ENCODE peak calls at places on chromosomes 12 and 14, in seven cellular contexts. P, O, Q, Y, B, H and D are unnamed samples.
A peak's percentile ranks its signal among the peaks of the same experiment; 100 is the strongest.

GRCh38 chr14:76770521-76771431 is 9.5 kb downstream of the VASH1 start:
- DNase-seq in Q (no peak), B (peak; percentile 41), P (no peak), O (no peak), Y (no peak), H (no peak), D (no peak)

GRCh38 chr12:3041558-3042164 is 35.5 kb upstream of the TSPAN9 start:
- DNase-seq in H (peak; percentile 51), Q (peak; percentile 82), O (peak; percentile 77), Y (peak; percentile 31), P (peak; percentile 25), B (peak; percentile 78), D (peak; percentile 76)

GRCh38 chr14:85463512-85463911 is 66.4 kb upstream of the FLRT2 start:
- DNase-seq in H (no peak), Q (no peak), O (no peak), P (no peak), B (no peak), Y (no peak), D (no peak)

GRCh38 chr14:60753264-60754126 is 18.9 kb downstream of the MNAT1 start:
- DNase-seq in Y (no peak), O (peak; percentile 43), P (no peak), B (no peak), H (no peak), Q (no peak), D (no peak)

GRCh38 chr12:765861-766260 is 13.5 kb downstream of the WNK1 start:
- DNase-seq in B (no peak), Q (no peak), Y (no peak), O (no peak), H (no peak), P (no peak), D (no peak)

GRCh38 chr14:29654910-29655590 is 272.6 kb downstream of the PRKD1 start:
- DNase-seq in B (no peak), P (no peak), Q (no peak), H (peak; percentile 90), O (peak; percentile 79), Y (no peak), D (no peak)

GRCh38 chr12:49187184-49187583 is 1.7 kb downstream of the TUBA1A start:
- DNase-seq in P (peak; percentile 77), Y (peak; percentile 94), Q (peak; percentile 59), O (peak; percentile 68), B (peak; percentile 78), H (peak; percentile 69), D (peak; percentile 83)

GRCh38 chr14:104639889-104640548 is 35.4 kb upstream of the TMEM179 start:
- DNase-seq in Q (peak; percentile 55), H (peak; percentile 53), P (peak; percentile 42), Y (no peak), O (peak; percentile 38), B (peak; percentile 80), D (peak; percentile 71)

GRCh38 chr14:100629696-100630095 is 42.5 kb upstream of the BEGAIN start:
- DNase-seq in H (peak; percentile 33), O (no peak), Y (peak; percentile 50), B (no peak), Q (no peak), P (peak; percentile 47), D (no peak)

GRCh38 chr14:68482772-68483395 is 310.0 kb downstream of the ZFP36L1 start:
- DNase-seq in Q (no peak), H (no peak), P (no peak), O (no peak), B (peak; percentile 4), Y (no peak), D (no peak)